ENCODE peak calls at places on chromosomes 6 and 20, in seven cellular contexts. One of them, this sample, is unnamed.

GRCh38 chr6:157106487-157106886 is 216.8 kb downstream of the TMEM242 start:
- DNase-seq in tibial artery: no peak
- DNase-seq in Caco-2: no peak
- DNase-seq in HepG2: no peak
- DNase-seq in IMR-90: peak
- DNase-seq in heart right ventricle: no peak
- DNase-seq in aorta: no peak
- DNase-seq in this sample: no peak

GRCh38 chr6:27281105-27281539 is 31.0 kb downstream of the POM121L2 start:
- DNase-seq in tibial artery: no peak
- DNase-seq in Caco-2: no peak
- DNase-seq in HepG2: no peak
- DNase-seq in IMR-90: no peak
- DNase-seq in heart right ventricle: no peak
- DNase-seq in aorta: no peak
- DNase-seq in this sample: no peak

GRCh38 chr6:11425431-11425871 is 112.1 kb upstream of the TMEM170B start:
- DNase-seq in tibial artery: no peak
- DNase-seq in Caco-2: peak
- DNase-seq in HepG2: peak
- DNase-seq in IMR-90: no peak
- DNase-seq in heart right ventricle: no peak
- DNase-seq in aorta: no peak
- DNase-seq in this sample: no peak

GRCh38 chr20:25987073-25987927 is 290.6 kb upstream of the ZNF337 start:
- DNase-seq in tibial artery: no peak
- DNase-seq in Caco-2: peak
- DNase-seq in HepG2: no peak
- DNase-seq in IMR-90: peak
- DNase-seq in heart right ventricle: peak
- DNase-seq in aorta: peak
- DNase-seq in this sample: peak

GRCh38 chr6:160667854-160668481 is 3.9 kb upstream of the LPA start:
- DNase-seq in tibial artery: no peak
- DNase-seq in Caco-2: peak
- DNase-seq in HepG2: peak
- DNase-seq in IMR-90: no peak
- DNase-seq in heart right ventricle: no peak
- DNase-seq in aorta: no peak
- DNase-seq in this sample: peak

GRCh38 chr6:36840471-36841461 is 1.5 kb upstream of the CPNE5 start:
- DNase-seq in tibial artery: no peak
- DNase-seq in Caco-2: no peak
- DNase-seq in HepG2: peak
- DNase-seq in IMR-90: no peak
- DNase-seq in heart right ventricle: peak
- DNase-seq in aorta: peak
- DNase-seq in this sample: peak

GRCh38 chr6:3848380-3848779 is 793 bp upstream of the FAM50B start:
- DNase-seq in tibial artery: no peak
- DNase-seq in Caco-2: no peak
- DNase-seq in HepG2: no peak
- DNase-seq in IMR-90: no peak
- DNase-seq in heart right ventricle: no peak
- DNase-seq in aorta: no peak
- DNase-seq in this sample: peak

GRCh38 chr6:12586696-12587095 is 129.9 kb upstream of the PHACTR1 start:
- DNase-seq in tibial artery: no peak
- DNase-seq in Caco-2: peak
- DNase-seq in HepG2: no peak
- DNase-seq in IMR-90: no peak
- DNase-seq in heart right ventricle: no peak
- DNase-seq in aorta: no peak
- DNase-seq in this sample: no peak

GRCh38 chr6:63537959-63538300 is 34.4 kb upstream of the LOC128125822 start:
- DNase-seq in tibial artery: no peak
- DNase-seq in Caco-2: no peak
- DNase-seq in HepG2: no peak
- DNase-seq in IMR-90: no peak
- DNase-seq in heart right ventricle: no peak
- DNase-seq in aorta: no peak
- DNase-seq in this sample: no peak

GRCh38 chr6:14827366-14827765 is 418.5 kb upstream of the JARID2 start:
- DNase-seq in tibial artery: no peak
- DNase-seq in Caco-2: no peak
- DNase-seq in HepG2: no peak
- DNase-seq in IMR-90: no peak
- DNase-seq in heart right ventricle: no peak
- DNase-seq in aorta: no peak
- DNase-seq in this sample: peak

GRCh38 chr6:24933868-24934401 is 1.8 kb downstream of the RIPOR2 start:
- DNase-seq in tibial artery: no peak
- DNase-seq in Caco-2: peak
- DNase-seq in HepG2: peak
- DNase-seq in IMR-90: no peak
- DNase-seq in heart right ventricle: no peak
- DNase-seq in aorta: no peak
- DNase-seq in this sample: peak

GRCh38 chr6:27209659-27210269 is 37.7 kb upstream of the PRSS16 start:
- DNase-seq in tibial artery: no peak
- DNase-seq in Caco-2: no peak
- DNase-seq in HepG2: no peak
- DNase-seq in IMR-90: peak
- DNase-seq in heart right ventricle: no peak
- DNase-seq in aorta: no peak
- DNase-seq in this sample: peak

GRCh38 chr6:112781236-112781635 is 434.1 kb downstream of the RFPL4B start:
- DNase-seq in tibial artery: no peak
- DNase-seq in Caco-2: no peak
- DNase-seq in HepG2: peak
- DNase-seq in IMR-90: peak
- DNase-seq in heart right ventricle: no peak
- DNase-seq in aorta: no peak
- DNase-seq in this sample: no peak

GRCh38 chr20:7375905-7376304 is 564.4 kb downstream of the HAO1 start:
- DNase-seq in tibial artery: no peak
- DNase-seq in Caco-2: peak
- DNase-seq in HepG2: peak
- DNase-seq in IMR-90: peak
- DNase-seq in heart right ventricle: no peak
- DNase-seq in aorta: no peak
- DNase-seq in this sample: peak

GRCh38 chr20:61812771-61813485 is 252.8 kb downstream of the TAF4 start:
- DNase-seq in tibial artery: no peak
- DNase-seq in Caco-2: no peak
- DNase-seq in HepG2: no peak
- DNase-seq in IMR-90: no peak
- DNase-seq in heart right ventricle: no peak
- DNase-seq in aorta: no peak
- DNase-seq in this sample: no peak

GRCh38 chr20:6746901-6747609 is 20.4 kb upstream of the BMP2 start:
- DNase-seq in tibial artery: no peak
- DNase-seq in Caco-2: peak
- DNase-seq in HepG2: peak
- DNase-seq in IMR-90: peak
- DNase-seq in heart right ventricle: no peak
- DNase-seq in aorta: no peak
- DNase-seq in this sample: peak

GRCh38 chr6:73585566-73586415 is 65.0 kb upstream of the EEF1A1 start:
- DNase-seq in tibial artery: peak
- DNase-seq in Caco-2: peak
- DNase-seq in HepG2: peak
- DNase-seq in IMR-90: peak
- DNase-seq in heart right ventricle: no peak
- DNase-seq in aorta: no peak
- DNase-seq in this sample: peak

GRCh38 chr6:85110943-85111342 is 338.9 kb upstream of the NT5E start:
- DNase-seq in tibial artery: no peak
- DNase-seq in Caco-2: no peak
- DNase-seq in HepG2: no peak
- DNase-seq in IMR-90: no peak
- DNase-seq in heart right ventricle: no peak
- DNase-seq in aorta: no peak
- DNase-seq in this sample: no peak

GRCh38 chr20:2780948-2781347 is 19.5 kb downstream of the CPXM1 start:
- DNase-seq in tibial artery: no peak
- DNase-seq in Caco-2: no peak
- DNase-seq in HepG2: no peak
- DNase-seq in IMR-90: no peak
- DNase-seq in heart right ventricle: no peak
- DNase-seq in aorta: no peak
- DNase-seq in this sample: no peak

GRCh38 chr6:22149081-22149480 is 147.8 kb downstream of the PRL start:
- DNase-seq in tibial artery: no peak
- DNase-seq in Caco-2: no peak
- DNase-seq in HepG2: no peak
- DNase-seq in IMR-90: no peak
- DNase-seq in heart right ventricle: no peak
- DNase-seq in aorta: no peak
- DNase-seq in this sample: no peak

GRCh38 chr20:19633985-19634384 is 124.1 kb upstream of the RIN2 start:
- DNase-seq in tibial artery: no peak
- DNase-seq in Caco-2: no peak
- DNase-seq in HepG2: no peak
- DNase-seq in IMR-90: peak
- DNase-seq in heart right ventricle: no peak
- DNase-seq in aorta: no peak
- DNase-seq in this sample: no peak

GRCh38 chr6:26158581-26159416 is 71.6 kb downstream of the HFE start:
- DNase-seq in tibial artery: peak
- DNase-seq in Caco-2: peak
- DNase-seq in HepG2: no peak
- DNase-seq in IMR-90: peak
- DNase-seq in heart right ventricle: peak
- DNase-seq in aorta: peak
- DNase-seq in this sample: peak

GRCh38 chr6:2817778-2818443 is 23.8 kb downstream of the SERPINB1 start:
- DNase-seq in tibial artery: no peak
- DNase-seq in Caco-2: no peak
- DNase-seq in HepG2: no peak
- DNase-seq in IMR-90: peak
- DNase-seq in heart right ventricle: no peak
- DNase-seq in aorta: no peak
- DNase-seq in this sample: no peak

GRCh38 chr6:53795702-53796450 is 1.1 kb downstream of the LRRC1 start:
- DNase-seq in tibial artery: peak
- DNase-seq in Caco-2: peak
- DNase-seq in HepG2: peak
- DNase-seq in IMR-90: peak
- DNase-seq in heart right ventricle: peak
- DNase-seq in aorta: peak
- DNase-seq in this sample: no peak

GRCh38 chr6:71034578-71034977 is 77.7 kb upstream of the B3GAT2 start:
- DNase-seq in tibial artery: no peak
- DNase-seq in Caco-2: no peak
- DNase-seq in HepG2: no peak
- DNase-seq in IMR-90: no peak
- DNase-seq in heart right ventricle: no peak
- DNase-seq in aorta: no peak
- DNase-seq in this sample: no peak

GRCh38 chr20:62925420-62926228 is 681 bp downstream of the DIDO1 start:
- DNase-seq in tibial artery: no peak
- DNase-seq in Caco-2: peak
- DNase-seq in HepG2: no peak
- DNase-seq in IMR-90: peak
- DNase-seq in heart right ventricle: peak
- DNase-seq in aorta: peak
- DNase-seq in this sample: peak
- H3K4me3 ChIP-seq in tibial artery: peak
- H3K4me3 ChIP-seq in Caco-2: peak
- H3K4me3 ChIP-seq in HepG2: peak
- H3K4me3 ChIP-seq in IMR-90: peak
- H3K4me3 ChIP-seq in heart right ventricle: peak
- H3K4me3 ChIP-seq in aorta: peak
- H3K4me3 ChIP-seq in this sample: peak

GRCh38 chr6:125346143-125346925 is 44.6 kb upstream of the HDDC2 start:
- DNase-seq in tibial artery: no peak
- DNase-seq in Caco-2: no peak
- DNase-seq in HepG2: no peak
- DNase-seq in IMR-90: no peak
- DNase-seq in heart right ventricle: no peak
- DNase-seq in aorta: no peak
- DNase-seq in this sample: no peak
- H3K4me3 ChIP-seq in tibial artery: peak
- H3K4me3 ChIP-seq in Caco-2: no peak
- H3K4me3 ChIP-seq in HepG2: no peak
- H3K4me3 ChIP-seq in IMR-90: no peak
- H3K4me3 ChIP-seq in heart right ventricle: peak
- H3K4me3 ChIP-seq in aorta: peak
- H3K4me3 ChIP-seq in this sample: no peak

DNA sequence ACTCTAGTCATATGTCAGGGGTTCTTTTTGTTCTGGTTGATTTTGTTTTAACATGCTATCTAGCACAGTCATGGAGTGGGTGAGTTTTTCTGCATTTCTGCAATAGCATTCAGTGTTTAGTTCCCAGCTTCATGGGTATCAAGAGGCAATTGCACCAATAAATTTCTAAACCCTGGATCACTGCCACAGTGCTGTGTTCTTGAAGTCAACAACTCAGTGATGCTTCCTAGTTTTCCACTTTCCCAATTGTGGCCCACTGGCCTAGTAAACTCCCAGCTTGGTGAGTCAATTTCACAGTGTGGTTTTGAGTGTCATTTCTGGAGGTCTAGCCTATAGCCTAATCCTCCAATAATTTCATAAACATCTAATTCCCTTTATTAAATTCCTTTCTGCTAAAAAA is 89.8 kb downstream of the PDE7B start:
- DNase-seq in tibial artery: no peak
- DNase-seq in Caco-2: no peak
- DNase-seq in HepG2: no peak
- DNase-seq in IMR-90: peak
- DNase-seq in heart right ventricle: no peak
- DNase-seq in aorta: no peak
- DNase-seq in this sample: no peak
- H3K4me3 ChIP-seq in tibial artery: no peak
- H3K4me3 ChIP-seq in Caco-2: no peak
- H3K4me3 ChIP-seq in HepG2: no peak
- H3K4me3 ChIP-seq in IMR-90: no peak
- H3K4me3 ChIP-seq in heart right ventricle: no peak
- H3K4me3 ChIP-seq in aorta: no peak
- H3K4me3 ChIP-seq in this sample: no peak

DNA sequence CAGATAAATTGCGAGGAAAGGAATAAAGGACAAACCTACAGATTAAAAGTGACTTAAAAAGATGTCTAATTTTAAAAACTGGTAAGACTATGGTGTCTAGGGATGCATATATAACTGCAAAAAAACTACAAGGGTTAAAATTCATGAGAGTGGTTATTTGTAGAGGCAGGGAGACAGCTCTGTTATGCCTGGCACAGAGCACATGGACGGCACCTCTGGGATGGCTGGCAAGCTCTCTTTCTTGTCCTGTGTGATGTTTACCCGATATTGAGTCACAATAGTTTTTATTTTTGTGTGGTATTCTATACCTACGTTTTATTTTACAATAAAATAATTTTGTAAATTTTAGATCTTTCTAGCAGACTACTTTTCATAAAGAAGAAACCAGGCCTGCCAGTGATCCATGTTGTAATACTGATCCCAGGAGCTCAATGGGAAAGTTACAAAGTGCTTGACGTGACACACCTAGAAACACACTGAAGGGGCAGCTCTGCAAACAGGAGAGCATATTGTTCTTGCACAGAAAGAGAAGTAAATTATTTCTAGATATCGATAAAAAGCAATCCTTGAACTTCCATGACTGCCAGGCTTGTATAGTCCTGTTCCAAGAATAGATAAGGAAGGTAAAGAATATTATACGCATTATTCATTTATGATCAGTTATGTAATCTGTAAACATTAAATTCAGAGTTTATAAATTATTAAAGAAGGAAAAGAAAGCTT is 290.0 kb downstream of the PTPRK start:
- DNase-seq in tibial artery: no peak
- DNase-seq in Caco-2: no peak
- DNase-seq in HepG2: peak
- DNase-seq in IMR-90: no peak
- DNase-seq in heart right ventricle: no peak
- DNase-seq in aorta: no peak
- DNase-seq in this sample: no peak
- H3K4me3 ChIP-seq in tibial artery: no peak
- H3K4me3 ChIP-seq in Caco-2: no peak
- H3K4me3 ChIP-seq in HepG2: no peak
- H3K4me3 ChIP-seq in IMR-90: no peak
- H3K4me3 ChIP-seq in heart right ventricle: no peak
- H3K4me3 ChIP-seq in aorta: no peak
- H3K4me3 ChIP-seq in this sample: no peak

This sample was measured in NB4.